ENCODE peak calls at places on chromosomes 6 and 20, in six cellular contexts. One of them, this sample, is unnamed.
A peak's percentile ranks its signal among the peaks of the same experiment; 100 is the strongest.

GRCh38 chr6:42084889-42085288 is 34.6 kb downstream of the TAF8 start:
- DNase-seq in adrenal gland: no peak
- DNase-seq in heart right ventricle: no peak
- DNase-seq in mammary epithelial cell: no peak
- DNase-seq in spleen: peak; percentile 6
- DNase-seq in cardiac muscle cell: no peak
- DNase-seq in this sample: peak; percentile 12

GRCh38 chr20:41277049-41277448 is 40.5 kb downstream of the ZHX3 start:
- DNase-seq in heart right ventricle: no peak
- DNase-seq in cardiac muscle cell: no peak
- DNase-seq in adrenal gland: no peak
- DNase-seq in spleen: no peak
- DNase-seq in mammary epithelial cell: no peak
- DNase-seq in this sample: no peak

GRCh38 chr6:157823523-157824370 is 701 bp downstream of the SNX9 start:
- DNase-seq in adrenal gland: peak; percentile 63
- DNase-seq in spleen: peak; percentile 88
- DNase-seq in mammary epithelial cell: peak; percentile 85
- DNase-seq in cardiac muscle cell: peak; percentile 45
- DNase-seq in heart right ventricle: peak; percentile 66
- DNase-seq in this sample: peak; percentile 54

GRCh38 chr6:72466971-72467566 is 154.8 kb upstream of the KCNQ5 start:
- DNase-seq in heart right ventricle: no peak
- DNase-seq in adrenal gland: no peak
- DNase-seq in mammary epithelial cell: no peak
- DNase-seq in spleen: no peak
- DNase-seq in cardiac muscle cell: no peak
- DNase-seq in this sample: no peak

GRCh38 chr20:55882286-55882685 is 123.0 kb downstream of the CBLN4 start:
- DNase-seq in spleen: no peak
- DNase-seq in heart right ventricle: no peak
- DNase-seq in cardiac muscle cell: no peak
- DNase-seq in adrenal gland: no peak
- DNase-seq in mammary epithelial cell: no peak
- DNase-seq in this sample: no peak

GRCh38 chr6:35402136-35402855 is 49.8 kb upstream of the FANCE start:
- DNase-seq in heart right ventricle: no peak
- DNase-seq in cardiac muscle cell: no peak
- DNase-seq in spleen: no peak
- DNase-seq in mammary epithelial cell: no peak
- DNase-seq in adrenal gland: no peak
- DNase-seq in this sample: no peak

GRCh38 chr6:25660512-25660911 is 8.5 kb downstream of the SCGN start:
- DNase-seq in adrenal gland: peak; percentile 72
- DNase-seq in spleen: no peak
- DNase-seq in cardiac muscle cell: no peak
- DNase-seq in mammary epithelial cell: peak; percentile 95
- DNase-seq in heart right ventricle: no peak
- DNase-seq in this sample: peak; percentile 39

GRCh38 chr6:98832282-98833100 is 1.9 kb upstream of the POU3F2 start:
- DNase-seq in mammary epithelial cell: peak; percentile 76
- DNase-seq in heart right ventricle: no peak
- DNase-seq in adrenal gland: peak; percentile 48
- DNase-seq in cardiac muscle cell: peak; percentile 27
- DNase-seq in spleen: peak; percentile 74
- DNase-seq in this sample: peak; percentile 43

GRCh38 chr6:36666726-36667591 is 11.6 kb upstream of the CDKN1A start:
- DNase-seq in spleen: peak; percentile 85
- DNase-seq in adrenal gland: peak; percentile 96
- DNase-seq in mammary epithelial cell: peak; percentile 99
- DNase-seq in heart right ventricle: peak; percentile 63
- DNase-seq in cardiac muscle cell: peak; percentile 36
- DNase-seq in this sample: peak; percentile 72

GRCh38 chr20:57701090-57701489 is 8.7 kb downstream of the PMEPA1 start:
- DNase-seq in heart right ventricle: no peak
- DNase-seq in spleen: no peak
- DNase-seq in cardiac muscle cell: no peak
- DNase-seq in mammary epithelial cell: no peak
- DNase-seq in adrenal gland: no peak
- DNase-seq in this sample: no peak

GRCh38 chr6:127842562-127842961 is 58.3 kb downstream of the THEMIS start:
- DNase-seq in heart right ventricle: no peak
- DNase-seq in adrenal gland: no peak
- DNase-seq in cardiac muscle cell: no peak
- DNase-seq in spleen: no peak
- DNase-seq in mammary epithelial cell: no peak
- DNase-seq in this sample: no peak

GRCh38 chr6:114312931-114313330 is 29.9 kb downstream of the HS3ST5 start:
- DNase-seq in cardiac muscle cell: no peak
- DNase-seq in adrenal gland: no peak
- DNase-seq in mammary epithelial cell: no peak
- DNase-seq in spleen: no peak
- DNase-seq in heart right ventricle: no peak
- DNase-seq in this sample: no peak

GRCh38 chr6:83160167-83160566 is 32.9 kb downstream of the PGM3 start:
- DNase-seq in spleen: no peak
- DNase-seq in mammary epithelial cell: no peak
- DNase-seq in cardiac muscle cell: peak; percentile 63
- DNase-seq in heart right ventricle: no peak
- DNase-seq in adrenal gland: no peak
- DNase-seq in this sample: no peak

GRCh38 chr6:119331676-119332286 is 17.8 kb downstream of the MAN1A1 start:
- DNase-seq in adrenal gland: no peak
- DNase-seq in mammary epithelial cell: no peak
- DNase-seq in spleen: no peak
- DNase-seq in cardiac muscle cell: no peak
- DNase-seq in heart right ventricle: no peak
- DNase-seq in this sample: no peak
- H3K27me3 ChIP-seq in adrenal gland: no peaks in the 10 kb centered on the region
- H3K27me3 ChIP-seq in mammary epithelial cell: peaks cover 8% of the 10 kb centered on the region
- H3K27me3 ChIP-seq in spleen: no peaks in the 10 kb centered on the region
- H3K27me3 ChIP-seq in cardiac muscle cell: no peaks in the 10 kb centered on the region
- H3K27me3 ChIP-seq in heart right ventricle: no peaks in the 10 kb centered on the region
- H3K27me3 ChIP-seq in this sample: no peaks in the 10 kb centered on the region

DNA sequence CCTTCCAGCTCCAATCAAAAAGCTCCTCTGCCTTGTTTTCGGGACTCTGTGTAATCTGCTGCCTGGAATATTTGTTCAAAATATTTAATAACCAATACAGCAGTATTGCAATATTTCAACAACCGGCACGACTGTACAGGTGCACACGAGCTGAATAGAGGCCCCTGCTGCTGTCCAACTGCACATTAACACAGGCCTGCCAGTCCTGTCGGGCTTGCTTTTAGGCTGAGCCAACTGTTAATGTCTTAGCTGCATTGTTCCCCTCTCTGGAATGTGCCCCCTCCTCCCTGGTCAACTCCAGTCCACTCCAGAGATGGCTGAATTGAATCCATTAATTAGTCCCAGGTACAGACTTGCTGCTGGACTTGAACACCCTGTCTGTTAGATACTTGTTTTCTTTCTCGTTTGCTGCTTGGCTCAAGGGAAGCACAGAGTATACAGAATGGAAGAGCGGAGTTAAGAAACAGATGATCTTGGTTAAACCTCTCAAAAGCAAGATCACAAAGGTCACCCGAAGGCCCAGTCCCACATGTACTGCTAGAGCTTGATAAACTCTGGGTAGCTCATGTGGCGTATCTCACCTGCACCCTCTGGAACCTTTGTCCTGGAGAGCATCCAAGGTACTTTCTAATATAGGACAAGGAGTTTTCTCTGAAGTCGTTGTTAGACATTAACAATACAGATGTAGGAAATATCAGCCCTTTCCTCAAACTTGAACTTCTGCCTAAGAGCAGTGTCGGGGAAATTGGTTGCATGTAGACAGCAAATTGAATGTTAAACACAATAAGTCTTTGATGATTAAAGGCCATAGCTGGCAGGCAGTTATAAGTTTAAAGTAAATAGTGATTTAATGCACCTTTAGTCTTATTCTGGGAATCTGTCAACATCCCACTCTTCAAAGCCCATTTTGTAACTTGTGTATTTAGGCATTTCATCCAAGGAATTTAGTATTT is 31.9 kb downstream of the SHLD1 start:
- DNase-seq in mammary epithelial cell: no peak
- DNase-seq in cardiac muscle cell: peak; percentile 57
- DNase-seq in adrenal gland: no peak
- DNase-seq in heart right ventricle: peak; percentile 23
- DNase-seq in spleen: no peak
- DNase-seq in this sample: no peak
- H3K4me1 ChIP-seq in mammary epithelial cell: no peaks in the 10 kb centered on the region
- H3K4me1 ChIP-seq in cardiac muscle cell: no peaks in the 10 kb centered on the region
- H3K4me1 ChIP-seq in adrenal gland: peaks cover 18% of the 10 kb centered on the region
- H3K4me1 ChIP-seq in heart right ventricle: peaks cover 9% of the 10 kb centered on the region
- H3K4me1 ChIP-seq in spleen: no peaks in the 10 kb centered on the region
- H3K4me1 ChIP-seq in this sample: peaks cover 3% of the 10 kb centered on the region

GRCh38 chr6:150150458-150150820 is 7.6 kb downstream of the PPP1R14C start:
- DNase-seq in cardiac muscle cell: no peak
- DNase-seq in heart right ventricle: no peak
- DNase-seq in mammary epithelial cell: no peak
- DNase-seq in adrenal gland: no peak
- DNase-seq in spleen: no peak
- DNase-seq in this sample: no peak

GRCh38 chr6:150152891-150153876 is 10.3 kb downstream of the PPP1R14C start:
- DNase-seq in mammary epithelial cell: peak; percentile 67
- DNase-seq in heart right ventricle: no peak
- DNase-seq in adrenal gland: no peak
- DNase-seq in cardiac muscle cell: no peak
- DNase-seq in spleen: no peak
- DNase-seq in this sample: no peak

GRCh38 chr6:150149146-150149545 is 6.3 kb downstream of the PPP1R14C start:
- DNase-seq in mammary epithelial cell: no peak
- DNase-seq in adrenal gland: no peak
- DNase-seq in cardiac muscle cell: no peak
- DNase-seq in spleen: no peak
- DNase-seq in heart right ventricle: no peak
- DNase-seq in this sample: no peak

GRCh38 chr6:150153905-150154492 is 11.2 kb downstream of the PPP1R14C start:
- DNase-seq in cardiac muscle cell: no peak
- DNase-seq in spleen: no peak
- DNase-seq in mammary epithelial cell: peak; percentile 57
- DNase-seq in adrenal gland: no peak
- DNase-seq in heart right ventricle: no peak
- DNase-seq in this sample: no peak

DNA sequence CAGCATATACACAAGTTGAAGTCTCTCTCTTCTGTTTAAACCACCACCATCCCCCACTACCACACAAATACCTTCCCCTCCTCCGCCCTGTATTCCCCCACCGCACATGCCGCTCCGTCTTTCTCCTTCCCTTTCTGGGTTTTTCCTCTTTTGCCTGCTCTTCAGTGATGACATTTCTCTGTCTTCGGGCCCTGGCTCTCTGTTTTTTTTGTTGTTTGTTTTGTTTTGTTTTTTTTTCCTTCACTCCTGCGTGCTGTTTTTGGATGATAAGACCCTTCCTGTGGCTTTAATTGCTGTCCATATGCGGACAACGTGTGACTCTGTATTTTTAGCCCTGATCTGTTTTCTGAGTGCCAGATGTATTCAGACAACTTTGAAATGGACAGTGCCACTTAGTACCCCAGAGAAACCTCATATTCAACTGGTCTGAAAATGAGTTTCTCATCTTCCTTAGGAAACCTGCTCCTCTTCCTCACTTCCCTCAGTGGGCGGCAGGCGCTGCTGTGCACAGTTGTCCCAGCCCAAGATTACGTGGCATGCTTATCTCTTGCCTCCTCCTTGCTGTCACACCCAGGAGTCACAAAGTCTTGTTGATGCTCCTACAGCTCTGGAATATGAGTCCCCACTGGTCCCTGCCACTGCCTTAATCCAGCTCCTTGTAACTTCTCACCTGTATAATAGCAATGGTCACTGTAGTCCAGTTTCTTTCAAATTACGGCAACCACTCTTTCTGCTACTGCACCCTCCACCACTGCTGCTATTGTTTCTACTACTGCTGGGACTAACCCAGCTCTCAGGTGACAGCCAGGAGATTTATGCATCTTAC is 8.2 kb downstream of the PPP1R14C start:
- DNase-seq in spleen: no peak
- DNase-seq in adrenal gland: no peak
- DNase-seq in heart right ventricle: no peak
- DNase-seq in cardiac muscle cell: no peak
- DNase-seq in mammary epithelial cell: no peak
- DNase-seq in this sample: no peak
- H3K27me3 ChIP-seq in spleen: peaks cover 4% of the 10 kb centered on the region
- H3K27me3 ChIP-seq in adrenal gland: peaks cover 11% of the 10 kb centered on the region
- H3K27me3 ChIP-seq in heart right ventricle: peaks cover 36% of the 10 kb centered on the region
- H3K27me3 ChIP-seq in cardiac muscle cell: no peaks in the 10 kb centered on the region
- H3K27me3 ChIP-seq in mammary epithelial cell: no peaks in the 10 kb centered on the region
- H3K27me3 ChIP-seq in this sample: no peaks in the 10 kb centered on the region

DNA sequence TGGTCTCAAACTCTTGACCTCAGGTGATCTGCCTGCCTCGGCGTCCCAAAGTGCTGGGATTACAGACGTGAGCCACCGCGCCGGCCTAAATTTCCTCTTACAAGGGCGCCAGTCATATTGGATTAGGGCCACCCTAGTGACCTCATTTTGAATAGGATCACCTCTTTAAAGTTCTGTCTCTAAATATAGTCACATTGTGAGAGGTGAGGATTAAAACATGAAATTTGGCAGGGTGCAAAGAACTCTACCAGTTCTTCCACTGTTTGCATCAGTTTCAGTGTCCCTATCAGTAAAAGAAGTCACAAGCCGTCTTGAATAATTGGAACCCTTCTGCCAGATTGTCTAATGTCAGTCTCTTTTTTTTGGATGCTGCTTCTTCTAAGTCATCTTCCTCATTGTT is 56.6 kb downstream of the NCOA3 start:
- DNase-seq in adrenal gland: no peak
- DNase-seq in cardiac muscle cell: no peak
- DNase-seq in mammary epithelial cell: no peak
- DNase-seq in spleen: no peak
- DNase-seq in heart right ventricle: peak; percentile 15
- DNase-seq in this sample: no peak
- H3K4me1 ChIP-seq in adrenal gland: no peaks in the 10 kb centered on the region
- H3K4me1 ChIP-seq in cardiac muscle cell: peaks cover 10% of the 10 kb centered on the region
- H3K4me1 ChIP-seq in mammary epithelial cell: no peaks in the 10 kb centered on the region
- H3K4me1 ChIP-seq in spleen: peaks cover 17% of the 10 kb centered on the region
- H3K4me1 ChIP-seq in heart right ventricle: peaks cover 57% of the 10 kb centered on the region
- H3K4me1 ChIP-seq in this sample: peaks cover 37% of the 10 kb centered on the region